ENCODE peak calls at places on chromosomes 3 and 15, in four cellular contexts. One of them, this sample, is unnamed.

GRCh38 chr3:178525180-178525704 is 11.0 kb upstream of the KCNMB2 start:
- DNase-seq in T-helper 9 cell: no peak
- DNase-seq in choroid plexus epithelial cell: peak; percentile 14
- DNase-seq in stimulated activated CD4-positive, alpha-beta T cell treated with anti-CD3 and anti-CD28 coated beads, Interleukin-12 subunit alpha, Interleukin-12 subunit beta, amount 100 ng/mL, for 4 hours: no peak
- DNase-seq in this sample: peak; percentile 48

GRCh38 chr3:197019021-197019420 is 10.6 kb downstream of the MELTF start:
- DNase-seq in T-helper 9 cell: no peak
- DNase-seq in choroid plexus epithelial cell: no peak
- DNase-seq in stimulated activated CD4-positive, alpha-beta T cell treated with anti-CD3 and anti-CD28 coated beads, Interleukin-12 subunit alpha, Interleukin-12 subunit beta, amount 100 ng/mL, for 4 hours: no peak
- DNase-seq in this sample: no peak

GRCh38 chr3:149339931-149340309 is 6.5 kb upstream of the TM4SF18 start:
- DNase-seq in T-helper 9 cell: no peak
- DNase-seq in choroid plexus epithelial cell: peak; percentile 96
- DNase-seq in stimulated activated CD4-positive, alpha-beta T cell treated with anti-CD3 and anti-CD28 coated beads, Interleukin-12 subunit alpha, Interleukin-12 subunit beta, amount 100 ng/mL, for 4 hours: no peak
- DNase-seq in this sample: peak; percentile 85

GRCh38 chr3:147049901-147050300 is 356.4 kb downstream of the ZIC4 start:
- DNase-seq in T-helper 9 cell: no peak
- DNase-seq in choroid plexus epithelial cell: peak; percentile 20
- DNase-seq in stimulated activated CD4-positive, alpha-beta T cell treated with anti-CD3 and anti-CD28 coated beads, Interleukin-12 subunit alpha, Interleukin-12 subunit beta, amount 100 ng/mL, for 4 hours: no peak
- DNase-seq in this sample: no peak

GRCh38 chr3:128723477-128723876 is 2.5 kb upstream of the RAB7A start:
- DNase-seq in T-helper 9 cell: no peak
- DNase-seq in choroid plexus epithelial cell: no peak
- DNase-seq in stimulated activated CD4-positive, alpha-beta T cell treated with anti-CD3 and anti-CD28 coated beads, Interleukin-12 subunit alpha, Interleukin-12 subunit beta, amount 100 ng/mL, for 4 hours: no peak
- DNase-seq in this sample: no peak

GRCh38 chr3:188776447-188776846 is 395.3 kb upstream of the TPRG1 start:
- DNase-seq in T-helper 9 cell: no peak
- DNase-seq in choroid plexus epithelial cell: peak; percentile 52
- DNase-seq in stimulated activated CD4-positive, alpha-beta T cell treated with anti-CD3 and anti-CD28 coated beads, Interleukin-12 subunit alpha, Interleukin-12 subunit beta, amount 100 ng/mL, for 4 hours: no peak
- DNase-seq in this sample: no peak

GRCh38 chr3:133576169-133576568 is 2.7 kb downstream of the CDV3 start:
- DNase-seq in T-helper 9 cell: no peak
- DNase-seq in choroid plexus epithelial cell: no peak
- DNase-seq in stimulated activated CD4-positive, alpha-beta T cell treated with anti-CD3 and anti-CD28 coated beads, Interleukin-12 subunit alpha, Interleukin-12 subunit beta, amount 100 ng/mL, for 4 hours: no peak
- DNase-seq in this sample: no peak

GRCh38 chr3:121362035-121362734 is 183.6 kb downstream of the POLQ start:
- DNase-seq in T-helper 9 cell: no peak
- DNase-seq in choroid plexus epithelial cell: no peak
- DNase-seq in stimulated activated CD4-positive, alpha-beta T cell treated with anti-CD3 and anti-CD28 coated beads, Interleukin-12 subunit alpha, Interleukin-12 subunit beta, amount 100 ng/mL, for 4 hours: no peak
- DNase-seq in this sample: no peak

GRCh38 chr3:70871909-70872656 is 559.6 kb upstream of the MDFIC2 start:
- DNase-seq in T-helper 9 cell: no peak
- DNase-seq in choroid plexus epithelial cell: peak; percentile 97
- DNase-seq in stimulated activated CD4-positive, alpha-beta T cell treated with anti-CD3 and anti-CD28 coated beads, Interleukin-12 subunit alpha, Interleukin-12 subunit beta, amount 100 ng/mL, for 4 hours: no peak
- DNase-seq in this sample: peak; percentile 92

GRCh38 chr15:31098491-31098917 is 3.0 kb downstream of the TRPM1 start:
- DNase-seq in T-helper 9 cell: no peak
- DNase-seq in choroid plexus epithelial cell: no peak
- DNase-seq in stimulated activated CD4-positive, alpha-beta T cell treated with anti-CD3 and anti-CD28 coated beads, Interleukin-12 subunit alpha, Interleukin-12 subunit beta, amount 100 ng/mL, for 4 hours: no peak
- DNase-seq in this sample: no peak

GRCh38 chr15:62121273-62122015 is 43.6 kb downstream of the C2CD4B start:
- DNase-seq in T-helper 9 cell: no peak
- DNase-seq in choroid plexus epithelial cell: no peak
- DNase-seq in stimulated activated CD4-positive, alpha-beta T cell treated with anti-CD3 and anti-CD28 coated beads, Interleukin-12 subunit alpha, Interleukin-12 subunit beta, amount 100 ng/mL, for 4 hours: no peak
- DNase-seq in this sample: no peak

GRCh38 chr15:90598053-90598577 is 68.4 kb downstream of the CRTC3 start:
- DNase-seq in T-helper 9 cell: no peak
- DNase-seq in choroid plexus epithelial cell: peak; percentile 29
- DNase-seq in stimulated activated CD4-positive, alpha-beta T cell treated with anti-CD3 and anti-CD28 coated beads, Interleukin-12 subunit alpha, Interleukin-12 subunit beta, amount 100 ng/mL, for 4 hours: no peak
- DNase-seq in this sample: peak; percentile 54

GRCh38 chr3:86973440-86973839 is 17.5 kb downstream of the VGLL3 start:
- DNase-seq in T-helper 9 cell: no peak
- DNase-seq in choroid plexus epithelial cell: peak; percentile 98
- DNase-seq in stimulated activated CD4-positive, alpha-beta T cell treated with anti-CD3 and anti-CD28 coated beads, Interleukin-12 subunit alpha, Interleukin-12 subunit beta, amount 100 ng/mL, for 4 hours: no peak
- DNase-seq in this sample: peak; percentile 91

GRCh38 chr3:172749201-172749965 is 1.1 kb upstream of the ECT2 start:
- DNase-seq in T-helper 9 cell: no peak
- DNase-seq in choroid plexus epithelial cell: peak; percentile 82
- DNase-seq in stimulated activated CD4-positive, alpha-beta T cell treated with anti-CD3 and anti-CD28 coated beads, Interleukin-12 subunit alpha, Interleukin-12 subunit beta, amount 100 ng/mL, for 4 hours: no peak
- DNase-seq in this sample: peak; percentile 94

GRCh38 chr15:72237286-72238224 is 6.6 kb upstream of the PKM start:
- DNase-seq in T-helper 9 cell: no peak
- DNase-seq in choroid plexus epithelial cell: peak; percentile 99
- DNase-seq in stimulated activated CD4-positive, alpha-beta T cell treated with anti-CD3 and anti-CD28 coated beads, Interleukin-12 subunit alpha, Interleukin-12 subunit beta, amount 100 ng/mL, for 4 hours: peak; percentile 56
- DNase-seq in this sample: peak; percentile 98

GRCh38 chr15:49343546-49343945 is 79.5 kb upstream of the FGF7 start:
- DNase-seq in T-helper 9 cell: no peak
- DNase-seq in choroid plexus epithelial cell: no peak
- DNase-seq in stimulated activated CD4-positive, alpha-beta T cell treated with anti-CD3 and anti-CD28 coated beads, Interleukin-12 subunit alpha, Interleukin-12 subunit beta, amount 100 ng/mL, for 4 hours: no peak
- DNase-seq in this sample: no peak

GRCh38 chr3:58874248-58874741 is 175.5 kb downstream of the CFAP20DC start:
- DNase-seq in T-helper 9 cell: no peak
- DNase-seq in choroid plexus epithelial cell: no peak
- DNase-seq in stimulated activated CD4-positive, alpha-beta T cell treated with anti-CD3 and anti-CD28 coated beads, Interleukin-12 subunit alpha, Interleukin-12 subunit beta, amount 100 ng/mL, for 4 hours: no peak
- DNase-seq in this sample: no peak

GRCh38 chr15:44535509-44536297 is 1.2 kb upstream of the EIF3J start:
- DNase-seq in T-helper 9 cell: peak; percentile 8
- DNase-seq in choroid plexus epithelial cell: peak; percentile 30
- DNase-seq in stimulated activated CD4-positive, alpha-beta T cell treated with anti-CD3 and anti-CD28 coated beads, Interleukin-12 subunit alpha, Interleukin-12 subunit beta, amount 100 ng/mL, for 4 hours: peak; percentile 21
- DNase-seq in this sample: no peak

GRCh38 chr3:12193485-12194165 is 34.9 kb upstream of the TIMP4 start:
- DNase-seq in T-helper 9 cell: no peak
- DNase-seq in choroid plexus epithelial cell: peak; percentile 99
- DNase-seq in stimulated activated CD4-positive, alpha-beta T cell treated with anti-CD3 and anti-CD28 coated beads, Interleukin-12 subunit alpha, Interleukin-12 subunit beta, amount 100 ng/mL, for 4 hours: no peak
- DNase-seq in this sample: peak; percentile 99

GRCh38 chr15:60326824-60327654 is 70.7 kb downstream of the ANXA2 start:
- DNase-seq in T-helper 9 cell: no peak
- DNase-seq in choroid plexus epithelial cell: peak; percentile 78
- DNase-seq in stimulated activated CD4-positive, alpha-beta T cell treated with anti-CD3 and anti-CD28 coated beads, Interleukin-12 subunit alpha, Interleukin-12 subunit beta, amount 100 ng/mL, for 4 hours: no peak
- DNase-seq in this sample: peak; percentile 59

GRCh38 chr15:35289029-35289617 is 204.0 kb upstream of the NANOGP8 start:
- DNase-seq in T-helper 9 cell: no peak
- DNase-seq in choroid plexus epithelial cell: peak; percentile 89
- DNase-seq in stimulated activated CD4-positive, alpha-beta T cell treated with anti-CD3 and anti-CD28 coated beads, Interleukin-12 subunit alpha, Interleukin-12 subunit beta, amount 100 ng/mL, for 4 hours: no peak
- DNase-seq in this sample: peak; percentile 81

GRCh38 chr15:73683624-73684536 is at the start of gene CD276:
- DNase-seq in T-helper 9 cell: no peak
- DNase-seq in choroid plexus epithelial cell: peak; percentile 63
- DNase-seq in stimulated activated CD4-positive, alpha-beta T cell treated with anti-CD3 and anti-CD28 coated beads, Interleukin-12 subunit alpha, Interleukin-12 subunit beta, amount 100 ng/mL, for 4 hours: no peak
- DNase-seq in this sample: peak; percentile 81

GRCh38 chr3:127325630-127325961 is 37.8 kb upstream of the PRR20G start:
- DNase-seq in T-helper 9 cell: no peak
- DNase-seq in choroid plexus epithelial cell: no peak
- DNase-seq in stimulated activated CD4-positive, alpha-beta T cell treated with anti-CD3 and anti-CD28 coated beads, Interleukin-12 subunit alpha, Interleukin-12 subunit beta, amount 100 ng/mL, for 4 hours: no peak
- DNase-seq in this sample: no peak

GRCh38 chr3:41317718-41318117 is 118.4 kb downstream of the CTNNB1 start:
- DNase-seq in T-helper 9 cell: no peak
- DNase-seq in choroid plexus epithelial cell: peak; percentile 45
- DNase-seq in stimulated activated CD4-positive, alpha-beta T cell treated with anti-CD3 and anti-CD28 coated beads, Interleukin-12 subunit alpha, Interleukin-12 subunit beta, amount 100 ng/mL, for 4 hours: no peak
- DNase-seq in this sample: peak; percentile 66

GRCh38 chr3:196179380-196180308 is 31.6 kb downstream of the ZDHHC19 start:
- DNase-seq in T-helper 9 cell: peak; percentile 62
- DNase-seq in choroid plexus epithelial cell: peak; percentile 36
- DNase-seq in stimulated activated CD4-positive, alpha-beta T cell treated with anti-CD3 and anti-CD28 coated beads, Interleukin-12 subunit alpha, Interleukin-12 subunit beta, amount 100 ng/mL, for 4 hours: peak; percentile 71
- DNase-seq in this sample: no peak

GRCh38 chr15:42608110-42608531 is 32.7 kb downstream of the STARD9 start:
- DNase-seq in T-helper 9 cell: peak; percentile 4
- DNase-seq in choroid plexus epithelial cell: peak; percentile 29
- DNase-seq in stimulated activated CD4-positive, alpha-beta T cell treated with anti-CD3 and anti-CD28 coated beads, Interleukin-12 subunit alpha, Interleukin-12 subunit beta, amount 100 ng/mL, for 4 hours: no peak
- DNase-seq in this sample: peak; percentile 48

GRCh38 chr15:87269566-87269965 is 987.0 kb downstream of the NTRK3 start:
- DNase-seq in T-helper 9 cell: no peak
- DNase-seq in choroid plexus epithelial cell: peak; percentile 33
- DNase-seq in stimulated activated CD4-positive, alpha-beta T cell treated with anti-CD3 and anti-CD28 coated beads, Interleukin-12 subunit alpha, Interleukin-12 subunit beta, amount 100 ng/mL, for 4 hours: no peak
- DNase-seq in this sample: no peak

GRCh38 chr3:196563721-196564225 is 4.6 kb downstream of the WDR53 start:
- DNase-seq in T-helper 9 cell: peak; percentile 12
- DNase-seq in choroid plexus epithelial cell: peak; percentile 66
- DNase-seq in stimulated activated CD4-positive, alpha-beta T cell treated with anti-CD3 and anti-CD28 coated beads, Interleukin-12 subunit alpha, Interleukin-12 subunit beta, amount 100 ng/mL, for 4 hours: no peak
- DNase-seq in this sample: peak; percentile 28

GRCh38 chr3:125149462-125149861 is 63.1 kb downstream of the SLC12A8 start:
- DNase-seq in T-helper 9 cell: no peak
- DNase-seq in choroid plexus epithelial cell: no peak
- DNase-seq in stimulated activated CD4-positive, alpha-beta T cell treated with anti-CD3 and anti-CD28 coated beads, Interleukin-12 subunit alpha, Interleukin-12 subunit beta, amount 100 ng/mL, for 4 hours: no peak
- DNase-seq in this sample: no peak

GRCh38 chr3:12370758-12371157 is 81.9 kb downstream of the PPARG start:
- DNase-seq in T-helper 9 cell: no peak
- DNase-seq in choroid plexus epithelial cell: peak; percentile 30
- DNase-seq in stimulated activated CD4-positive, alpha-beta T cell treated with anti-CD3 and anti-CD28 coated beads, Interleukin-12 subunit alpha, Interleukin-12 subunit beta, amount 100 ng/mL, for 4 hours: no peak
- DNase-seq in this sample: peak; percentile 60

GRCh38 chr3:172980849-172981248 is 160.2 kb downstream of the SPATA16 start:
- DNase-seq in T-helper 9 cell: no peak
- DNase-seq in choroid plexus epithelial cell: peak; percentile 28
- DNase-seq in stimulated activated CD4-positive, alpha-beta T cell treated with anti-CD3 and anti-CD28 coated beads, Interleukin-12 subunit alpha, Interleukin-12 subunit beta, amount 100 ng/mL, for 4 hours: no peak
- DNase-seq in this sample: no peak

GRCh38 chr3:119352863-119353527 is 58.8 kb downstream of the ARHGAP31 start:
- DNase-seq in T-helper 9 cell: no peak
- DNase-seq in choroid plexus epithelial cell: peak; percentile 91
- DNase-seq in stimulated activated CD4-positive, alpha-beta T cell treated with anti-CD3 and anti-CD28 coated beads, Interleukin-12 subunit alpha, Interleukin-12 subunit beta, amount 100 ng/mL, for 4 hours: no peak
- DNase-seq in this sample: peak; percentile 83

GRCh38 chr3:103295974-103296570 is 861.3 kb downstream of the ZPLD1 start:
- DNase-seq in T-helper 9 cell: no peak
- DNase-seq in choroid plexus epithelial cell: peak; percentile 45
- DNase-seq in stimulated activated CD4-positive, alpha-beta T cell treated with anti-CD3 and anti-CD28 coated beads, Interleukin-12 subunit alpha, Interleukin-12 subunit beta, amount 100 ng/mL, for 4 hours: no peak
- DNase-seq in this sample: no peak

GRCh38 chr3:48684480-48685143 is 1.1 kb downstream of the NCKIPSD start:
- DNase-seq in T-helper 9 cell: no peak
- DNase-seq in choroid plexus epithelial cell: peak; percentile 32
- DNase-seq in stimulated activated CD4-positive, alpha-beta T cell treated with anti-CD3 and anti-CD28 coated beads, Interleukin-12 subunit alpha, Interleukin-12 subunit beta, amount 100 ng/mL, for 4 hours: no peak
- DNase-seq in this sample: peak; percentile 50

GRCh38 chr15:89523101-89523500 is 26.7 kb upstream of the RHCG start:
- DNase-seq in T-helper 9 cell: no peak
- DNase-seq in choroid plexus epithelial cell: no peak
- DNase-seq in stimulated activated CD4-positive, alpha-beta T cell treated with anti-CD3 and anti-CD28 coated beads, Interleukin-12 subunit alpha, Interleukin-12 subunit beta, amount 100 ng/mL, for 4 hours: no peak
- DNase-seq in this sample: no peak

GRCh38 chr3:63193647-63194046 is 84.5 kb upstream of the SYNPR start:
- DNase-seq in T-helper 9 cell: no peak
- DNase-seq in choroid plexus epithelial cell: peak; percentile 28
- DNase-seq in stimulated activated CD4-positive, alpha-beta T cell treated with anti-CD3 and anti-CD28 coated beads, Interleukin-12 subunit alpha, Interleukin-12 subunit beta, amount 100 ng/mL, for 4 hours: no peak
- DNase-seq in this sample: peak; percentile 13

GRCh38 chr3:13790376-13791219 is 89.3 kb downstream of the WNT7A start:
- DNase-seq in T-helper 9 cell: no peak
- DNase-seq in choroid plexus epithelial cell: no peak
- DNase-seq in stimulated activated CD4-positive, alpha-beta T cell treated with anti-CD3 and anti-CD28 coated beads, Interleukin-12 subunit alpha, Interleukin-12 subunit beta, amount 100 ng/mL, for 4 hours: no peak
- DNase-seq in this sample: no peak

GRCh38 chr3:113261996-113262665 is 50.8 kb downstream of the BOC start:
- DNase-seq in T-helper 9 cell: no peak
- DNase-seq in choroid plexus epithelial cell: no peak
- DNase-seq in stimulated activated CD4-positive, alpha-beta T cell treated with anti-CD3 and anti-CD28 coated beads, Interleukin-12 subunit alpha, Interleukin-12 subunit beta, amount 100 ng/mL, for 4 hours: no peak
- DNase-seq in this sample: peak; percentile 26